ENCODE peak calls at places on chromosome 9, in six cellular contexts. One of them, this sample, is unnamed.

GRCh38 chr9:127418037-127418471 is 6.1 kb upstream of the ZNF79 start:
- DNase-seq in neuronal stem cell: no peak
- DNase-seq in effector memory CD4-positive, alpha-beta T cell: no peak
- DNase-seq in adrenal gland: no peak
- DNase-seq in CD8-positive, alpha-beta T cell: peak; percentile 19
- DNase-seq in heart right ventricle: no peak
- DNase-seq in this sample: peak; percentile 38

GRCh38 chr9:113590389-113590788 is 126.9 kb downstream of the RGS3 start:
- DNase-seq in neuronal stem cell: no peak
- DNase-seq in effector memory CD4-positive, alpha-beta T cell: no peak
- DNase-seq in adrenal gland: no peak
- DNase-seq in CD8-positive, alpha-beta T cell: no peak
- DNase-seq in heart right ventricle: no peak
- DNase-seq in this sample: no peak

GRCh38 chr9:111805841-111806241 is 11.1 kb upstream of the SHOC1 start:
- DNase-seq in neuronal stem cell: no peak
- DNase-seq in effector memory CD4-positive, alpha-beta T cell: no peak
- DNase-seq in adrenal gland: no peak
- DNase-seq in CD8-positive, alpha-beta T cell: no peak
- DNase-seq in heart right ventricle: no peak
- DNase-seq in this sample: no peak

GRCh38 chr9:33105939-33106338 is 29.5 kb upstream of the SMU1 start:
- DNase-seq in neuronal stem cell: no peak
- DNase-seq in effector memory CD4-positive, alpha-beta T cell: no peak
- DNase-seq in adrenal gland: no peak
- DNase-seq in CD8-positive, alpha-beta T cell: no peak
- DNase-seq in heart right ventricle: no peak
- DNase-seq in this sample: no peak

GRCh38 chr9:137828527-137829259 is 48.9 kb upstream of the CACNA1B start:
- DNase-seq in neuronal stem cell: peak; percentile 32
- DNase-seq in effector memory CD4-positive, alpha-beta T cell: no peak
- DNase-seq in adrenal gland: no peak
- DNase-seq in CD8-positive, alpha-beta T cell: no peak
- DNase-seq in heart right ventricle: no peak
- DNase-seq in this sample: no peak

GRCh38 chr9:110016340-110016739 is 191.6 kb downstream of the C9orf152 start:
- DNase-seq in neuronal stem cell: no peak
- DNase-seq in effector memory CD4-positive, alpha-beta T cell: no peak
- DNase-seq in adrenal gland: no peak
- DNase-seq in CD8-positive, alpha-beta T cell: no peak
- DNase-seq in heart right ventricle: no peak
- DNase-seq in this sample: no peak

GRCh38 chr9:131575121-131575640 is 29.9 kb downstream of the PRRT1B start:
- DNase-seq in neuronal stem cell: no peak
- DNase-seq in effector memory CD4-positive, alpha-beta T cell: no peak
- DNase-seq in adrenal gland: no peak
- DNase-seq in CD8-positive, alpha-beta T cell: no peak
- DNase-seq in heart right ventricle: no peak
- DNase-seq in this sample: no peak

GRCh38 chr9:96854877-96855273 is 561 bp upstream of the ZNF782 start:
- DNase-seq in neuronal stem cell: no peak
- DNase-seq in effector memory CD4-positive, alpha-beta T cell: no peak
- DNase-seq in adrenal gland: no peak
- DNase-seq in CD8-positive, alpha-beta T cell: no peak
- DNase-seq in heart right ventricle: no peak
- DNase-seq in this sample: no peak

GRCh38 chr9:124295097-124295794 is 37.5 kb downstream of the NEK6 start:
- DNase-seq in neuronal stem cell: no peak
- DNase-seq in effector memory CD4-positive, alpha-beta T cell: no peak
- DNase-seq in adrenal gland: peak; percentile 65
- DNase-seq in CD8-positive, alpha-beta T cell: no peak
- DNase-seq in heart right ventricle: no peak
- DNase-seq in this sample: no peak

GRCh38 chr9:105103776-105104175 is 140.7 kb upstream of the SLC44A1 start:
- DNase-seq in neuronal stem cell: no peak
- DNase-seq in effector memory CD4-positive, alpha-beta T cell: no peak
- DNase-seq in adrenal gland: no peak
- DNase-seq in CD8-positive, alpha-beta T cell: no peak
- DNase-seq in heart right ventricle: no peak
- DNase-seq in this sample: no peak

GRCh38 chr9:135501261-135502167 is 1.0 kb downstream of the MRPS2 start:
- DNase-seq in neuronal stem cell: no peak
- DNase-seq in effector memory CD4-positive, alpha-beta T cell: no peak
- DNase-seq in adrenal gland: no peak
- DNase-seq in CD8-positive, alpha-beta T cell: no peak
- DNase-seq in heart right ventricle: no peak
- DNase-seq in this sample: peak; percentile 51

GRCh38 chr9:88803551-88804288 is 187.5 kb upstream of the S1PR3 start:
- DNase-seq in neuronal stem cell: no peak
- DNase-seq in effector memory CD4-positive, alpha-beta T cell: no peak
- DNase-seq in adrenal gland: no peak
- DNase-seq in CD8-positive, alpha-beta T cell: no peak
- DNase-seq in heart right ventricle: no peak
- DNase-seq in this sample: no peak

GRCh38 chr9:71911908-71912325 is 478 bp downstream of the C9orf85 start:
- DNase-seq in neuronal stem cell: no peak
- DNase-seq in effector memory CD4-positive, alpha-beta T cell: no peak
- DNase-seq in adrenal gland: no peak
- DNase-seq in CD8-positive, alpha-beta T cell: no peak
- DNase-seq in heart right ventricle: no peak
- DNase-seq in this sample: no peak

GRCh38 chr9:123866497-123866896 is 63.4 kb downstream of the DENND1A start:
- DNase-seq in neuronal stem cell: no peak
- DNase-seq in effector memory CD4-positive, alpha-beta T cell: no peak
- DNase-seq in adrenal gland: no peak
- DNase-seq in CD8-positive, alpha-beta T cell: no peak
- DNase-seq in heart right ventricle: no peak
- DNase-seq in this sample: peak; percentile 14

GRCh38 chr9:88759374-88759773 is 224.4 kb downstream of the NXNL2 start:
- DNase-seq in neuronal stem cell: no peak
- DNase-seq in effector memory CD4-positive, alpha-beta T cell: no peak
- DNase-seq in adrenal gland: peak; percentile 11
- DNase-seq in CD8-positive, alpha-beta T cell: no peak
- DNase-seq in heart right ventricle: no peak
- DNase-seq in this sample: no peak

GRCh38 chr9:87778996-87779395 is 53.1 kb downstream of the CTSL start:
- DNase-seq in neuronal stem cell: no peak
- DNase-seq in effector memory CD4-positive, alpha-beta T cell: no peak
- DNase-seq in adrenal gland: no peak
- DNase-seq in CD8-positive, alpha-beta T cell: no peak
- DNase-seq in heart right ventricle: no peak
- DNase-seq in this sample: no peak

GRCh38 chr9:86563350-86563749 is 209.1 kb upstream of the TUT7 start:
- DNase-seq in neuronal stem cell: no peak
- DNase-seq in effector memory CD4-positive, alpha-beta T cell: no peak
- DNase-seq in adrenal gland: no peak
- DNase-seq in CD8-positive, alpha-beta T cell: no peak
- DNase-seq in heart right ventricle: no peak
- DNase-seq in this sample: no peak

GRCh38 chr9:76026796-76027195 is 136.3 kb downstream of the PCSK5 start:
- DNase-seq in neuronal stem cell: no peak
- DNase-seq in effector memory CD4-positive, alpha-beta T cell: no peak
- DNase-seq in adrenal gland: no peak
- DNase-seq in CD8-positive, alpha-beta T cell: no peak
- DNase-seq in heart right ventricle: no peak
- DNase-seq in this sample: no peak

GRCh38 chr9:72477862-72478564 is 43.4 kb upstream of the TMC1 start:
- DNase-seq in neuronal stem cell: no peak
- DNase-seq in effector memory CD4-positive, alpha-beta T cell: no peak
- DNase-seq in adrenal gland: no peak
- DNase-seq in CD8-positive, alpha-beta T cell: no peak
- DNase-seq in heart right ventricle: no peak
- DNase-seq in this sample: no peak

GRCh38 chr9:105816202-105816744 is 121.9 kb downstream of the TMEM38B start:
- DNase-seq in neuronal stem cell: no peak
- DNase-seq in effector memory CD4-positive, alpha-beta T cell: no peak
- DNase-seq in adrenal gland: no peak
- DNase-seq in CD8-positive, alpha-beta T cell: no peak
- DNase-seq in heart right ventricle: no peak
- DNase-seq in this sample: no peak

DNA sequence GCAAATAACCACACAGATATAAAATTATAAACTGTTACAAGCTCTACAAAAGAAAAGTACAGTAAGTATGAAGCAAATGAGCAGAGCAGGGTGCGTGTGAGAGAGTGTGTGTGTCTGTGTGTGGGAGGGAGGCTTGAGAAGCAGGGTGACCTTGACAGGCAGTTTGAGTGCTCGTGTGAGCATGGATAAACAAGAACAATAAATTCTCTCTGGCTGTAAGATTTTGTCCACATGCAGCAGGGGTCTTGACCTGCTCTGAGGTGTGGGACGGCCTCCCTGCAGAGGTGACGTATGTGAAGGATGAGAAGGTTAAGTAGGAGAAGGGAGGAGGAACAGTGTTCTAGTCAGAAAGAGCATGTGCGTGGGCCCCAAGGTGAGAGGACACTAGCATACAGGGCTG is 49.1 kb downstream of the SPTLC1 start:
- DNase-seq in neuronal stem cell: no peak
- DNase-seq in effector memory CD4-positive, alpha-beta T cell: no peak
- DNase-seq in adrenal gland: no peak
- DNase-seq in CD8-positive, alpha-beta T cell: no peak
- DNase-seq in heart right ventricle: no peak
- DNase-seq in this sample: no peak
- H3K36me3 ChIP-seq in neuronal stem cell: peaks cover 86% of the 10 kb centered on the region
- H3K36me3 ChIP-seq in effector memory CD4-positive, alpha-beta T cell: peaks cover 44% of the 10 kb centered on the region
- H3K36me3 ChIP-seq in adrenal gland: no peaks in the 10 kb centered on the region
- H3K36me3 ChIP-seq in CD8-positive, alpha-beta T cell: peaks cover 28% of the 10 kb centered on the region
- H3K36me3 ChIP-seq in heart right ventricle: peaks cover 39% of the 10 kb centered on the region
- H3K36me3 ChIP-seq in this sample: peaks cover 47% of the 10 kb centered on the region

GRCh38 chr9:80557256-80557655 is 985.5 kb downstream of the TLE4 start:
- DNase-seq in neuronal stem cell: no peak
- DNase-seq in effector memory CD4-positive, alpha-beta T cell: no peak
- DNase-seq in adrenal gland: no peak
- DNase-seq in CD8-positive, alpha-beta T cell: no peak
- DNase-seq in heart right ventricle: no peak
- DNase-seq in this sample: no peak
- H3K9me3 ChIP-seq in neuronal stem cell: no peaks in the 10 kb centered on the region
- H3K9me3 ChIP-seq in effector memory CD4-positive, alpha-beta T cell: peaks cover 3% of the 10 kb centered on the region
- H3K9me3 ChIP-seq in adrenal gland: no peaks in the 10 kb centered on the region
- H3K9me3 ChIP-seq in CD8-positive, alpha-beta T cell: no peaks in the 10 kb centered on the region
- H3K9me3 ChIP-seq in heart right ventricle: no peaks in the 10 kb centered on the region
- H3K9me3 ChIP-seq in this sample: no peaks in the 10 kb centered on the region

GRCh38 chr9:116144038-116144437 is 9.6 kb upstream of the PAPPA start:
- DNase-seq in neuronal stem cell: no peak
- DNase-seq in effector memory CD4-positive, alpha-beta T cell: no peak
- DNase-seq in adrenal gland: no peak
- DNase-seq in CD8-positive, alpha-beta T cell: no peak
- DNase-seq in heart right ventricle: no peak
- DNase-seq in this sample: no peak

GRCh38 chr9:116145036-116145435 is 8.6 kb upstream of the PAPPA start:
- DNase-seq in neuronal stem cell: no peak
- DNase-seq in effector memory CD4-positive, alpha-beta T cell: no peak
- DNase-seq in adrenal gland: no peak
- DNase-seq in CD8-positive, alpha-beta T cell: no peak
- DNase-seq in heart right ventricle: no peak
- DNase-seq in this sample: no peak

GRCh38 chr9:116142706-116143492 is 10.7 kb upstream of the PAPPA start:
- DNase-seq in neuronal stem cell: no peak
- DNase-seq in effector memory CD4-positive, alpha-beta T cell: no peak
- DNase-seq in adrenal gland: no peak
- DNase-seq in CD8-positive, alpha-beta T cell: no peak
- DNase-seq in heart right ventricle: no peak
- DNase-seq in this sample: no peak

GRCh38 chr9:116141864-116142561 is 11.6 kb upstream of the PAPPA start:
- DNase-seq in neuronal stem cell: no peak
- DNase-seq in effector memory CD4-positive, alpha-beta T cell: no peak
- DNase-seq in adrenal gland: no peak
- DNase-seq in CD8-positive, alpha-beta T cell: no peak
- DNase-seq in heart right ventricle: no peak
- DNase-seq in this sample: no peak

GRCh38 chr9:116144555-116144954 is 9.0 kb upstream of the PAPPA start:
- DNase-seq in neuronal stem cell: no peak
- DNase-seq in effector memory CD4-positive, alpha-beta T cell: no peak
- DNase-seq in adrenal gland: no peak
- DNase-seq in CD8-positive, alpha-beta T cell: no peak
- DNase-seq in heart right ventricle: no peak
- DNase-seq in this sample: no peak
- H3K4me1 ChIP-seq in neuronal stem cell: no peaks in the 10 kb centered on the region
- H3K4me1 ChIP-seq in effector memory CD4-positive, alpha-beta T cell: no peaks in the 10 kb centered on the region
- H3K4me1 ChIP-seq in adrenal gland: no peaks in the 10 kb centered on the region
- H3K4me1 ChIP-seq in CD8-positive, alpha-beta T cell: no peaks in the 10 kb centered on the region
- H3K4me1 ChIP-seq in heart right ventricle: no peaks in the 10 kb centered on the region
- H3K4me1 ChIP-seq in this sample: no peaks in the 10 kb centered on the region

GRCh38 chr9:133761641-133762248 is 23.6 kb upstream of the SARDH start:
- DNase-seq in neuronal stem cell: no peak
- DNase-seq in effector memory CD4-positive, alpha-beta T cell: no peak
- DNase-seq in adrenal gland: peak; percentile 37
- DNase-seq in CD8-positive, alpha-beta T cell: no peak
- DNase-seq in heart right ventricle: no peak
- DNase-seq in this sample: no peak

GRCh38 chr9:133760713-133761290 is 22.6 kb upstream of the SARDH start:
- DNase-seq in neuronal stem cell: no peak
- DNase-seq in effector memory CD4-positive, alpha-beta T cell: no peak
- DNase-seq in adrenal gland: no peak
- DNase-seq in CD8-positive, alpha-beta T cell: no peak
- DNase-seq in heart right ventricle: no peak
- DNase-seq in this sample: no peak

GRCh38 chr9:133767008-133767407 is 28.9 kb upstream of the SARDH start:
- DNase-seq in neuronal stem cell: no peak
- DNase-seq in effector memory CD4-positive, alpha-beta T cell: no peak
- DNase-seq in adrenal gland: no peak
- DNase-seq in CD8-positive, alpha-beta T cell: no peak
- DNase-seq in heart right ventricle: no peak
- DNase-seq in this sample: no peak

GRCh38 chr9:133762488-133763271 is 24.5 kb upstream of the SARDH start:
- DNase-seq in neuronal stem cell: no peak
- DNase-seq in effector memory CD4-positive, alpha-beta T cell: no peak
- DNase-seq in adrenal gland: peak; percentile 42
- DNase-seq in CD8-positive, alpha-beta T cell: no peak
- DNase-seq in heart right ventricle: no peak
- DNase-seq in this sample: no peak

DNA sequence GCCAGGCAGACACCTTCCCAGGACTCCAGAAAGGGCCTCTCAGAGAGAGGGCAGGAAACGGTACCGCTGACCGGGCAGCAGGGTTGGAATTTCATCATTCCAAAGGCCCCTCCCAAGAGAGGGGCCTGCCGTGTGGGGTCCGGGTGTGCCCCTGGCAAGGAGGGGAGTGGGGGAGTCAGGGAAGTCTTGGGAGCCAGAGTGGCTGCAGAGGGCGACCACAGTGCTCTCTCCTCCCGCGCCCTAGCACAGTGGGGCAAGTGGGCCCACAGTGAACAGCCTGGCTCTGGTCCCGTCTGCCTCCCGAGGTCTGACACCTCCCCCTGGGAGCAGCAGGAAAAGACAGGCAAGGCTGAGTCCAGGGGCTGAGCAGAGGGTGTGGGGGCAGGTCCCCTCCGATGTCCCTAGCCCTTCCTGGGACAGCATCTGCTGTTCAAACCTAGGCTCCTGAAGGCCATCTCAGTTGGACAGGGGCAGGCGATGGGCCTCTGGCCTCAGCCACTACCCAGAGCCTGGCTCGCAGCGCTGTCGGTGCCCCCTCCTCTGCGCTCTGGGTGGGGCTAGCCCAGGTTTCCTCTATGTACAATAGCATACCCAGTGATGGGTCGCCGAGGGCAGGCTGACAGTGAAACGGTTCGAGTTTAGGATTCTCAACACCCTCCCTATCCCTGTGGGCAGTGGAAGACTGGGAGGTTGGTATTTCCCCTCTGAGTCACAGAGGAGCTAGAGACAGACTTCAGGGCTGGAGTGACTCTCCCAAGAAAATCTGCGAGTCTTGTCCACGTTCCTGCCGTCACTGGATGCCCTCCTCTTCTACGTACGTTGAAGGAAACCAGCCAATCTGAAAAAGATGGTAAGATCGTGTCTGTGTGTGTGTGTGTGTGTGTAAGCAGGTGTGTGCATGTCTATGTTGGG is 25.4 kb upstream of the SARDH start:
- DNase-seq in neuronal stem cell: no peak
- DNase-seq in effector memory CD4-positive, alpha-beta T cell: no peak
- DNase-seq in adrenal gland: peak; percentile 28
- DNase-seq in CD8-positive, alpha-beta T cell: no peak
- DNase-seq in heart right ventricle: no peak
- DNase-seq in this sample: no peak
- H3K36me3 ChIP-seq in neuronal stem cell: peaks cover 78% of the 10 kb centered on the region
- H3K36me3 ChIP-seq in effector memory CD4-positive, alpha-beta T cell: no peaks in the 10 kb centered on the region
- H3K36me3 ChIP-seq in adrenal gland: no peaks in the 10 kb centered on the region
- H3K36me3 ChIP-seq in CD8-positive, alpha-beta T cell: no peaks in the 10 kb centered on the region
- H3K36me3 ChIP-seq in heart right ventricle: peaks cover 3% of the 10 kb centered on the region
- H3K36me3 ChIP-seq in this sample: no peaks in the 10 kb centered on the region

This sample was measured in CD8-positive, alpha-beta memory T cell.